ENCODE peak calls at places on chromosome 1, in eight cellular contexts. M is astrocyte of the cerebellum, K is endothelial cell of umbilical vein, D is ovary, Q is GM10248, S is heart left ventricle, C is lung, J is progenitor cell of endocrine pancreas. T is an unnamed sample.

GRCh38 chr1:48530727-48531351 is 58.8 kb upstream of the SPATA6 start:
- DNase-seq in Q (peak; percentile 56), M (peak; percentile 1), D (no peak), S (no peak), K (peak; percentile 29), J (peak; percentile 92), C (peak; percentile 61), T (peak; percentile 29)

GRCh38 chr1:236422517-236422876 is 28.4 kb downstream of the EDARADD start:
- DNase-seq in M (no peak), S (no peak), J (no peak), D (no peak), C (no peak), K (no peak), Q (no peak), T (no peak)

GRCh38 chr1:197955486-197956394 is 38.6 kb downstream of the LHX9 start:
- DNase-seq in D (no peak), Q (no peak), C (no peak), K (no peak), J (no peak), M (peak; percentile 45), S (no peak), T (no peak)

GRCh38 chr1:169121146-169121923 is 14.8 kb downstream of the ATP1B1 start:
- DNase-seq in M (no peak), S (no peak), D (no peak), K (no peak), C (no peak), J (no peak), Q (no peak), T (no peak)

GRCh38 chr1:236021424-236022135 is 43.3 kb downstream of the NID1 start:
- DNase-seq in D (peak; percentile 48), M (peak; percentile 78), J (no peak), Q (no peak), K (no peak), S (no peak), C (no peak), T (no peak)

GRCh38 chr1:62438163-62438562 is 1.3 kb downstream of the USP1 start:
- DNase-seq in C (no peak), Q (no peak), S (no peak), M (no peak), K (peak; percentile 35), J (no peak), D (no peak), T (no peak)

GRCh38 chr1:116722016-116722838 is 32.0 kb upstream of the CD2 start:
- DNase-seq in K (no peak), C (no peak), M (no peak), D (no peak), S (no peak), J (no peak), Q (no peak), T (no peak)

GRCh38 chr1:226731257-226731893 is 7.7 kb downstream of the ITPKB start:
- DNase-seq in C (no peak), Q (no peak), S (no peak), J (no peak), K (no peak), D (no peak), M (no peak), T (no peak)

GRCh38 chr1:165834881-165835280 is 7.5 kb downstream of the UCK2 start:
- DNase-seq in D (no peak), M (no peak), K (no peak), Q (no peak), J (no peak), S (no peak), C (no peak), T (no peak)

GRCh38 chr1:72063364-72063763 is 219.0 kb downstream of the NEGR1 start:
- DNase-seq in Q (no peak), J (no peak), C (no peak), S (no peak), K (no peak), D (no peak), M (no peak), T (no peak)

GRCh38 chr1:212749924-212750535 is 41.5 kb downstream of the NSL1 start:
- DNase-seq in M (peak; percentile 63), S (no peak), J (no peak), D (no peak), C (no peak), Q (peak; percentile 35), K (peak; percentile 67), T (peak; percentile 15)

GRCh38 chr1:44642925-44643324 is 31.4 kb downstream of the TMEM53 start:
- DNase-seq in D (no peak), C (no peak), K (no peak), M (no peak), J (no peak), Q (no peak), S (no peak), T (no peak)

DNA sequence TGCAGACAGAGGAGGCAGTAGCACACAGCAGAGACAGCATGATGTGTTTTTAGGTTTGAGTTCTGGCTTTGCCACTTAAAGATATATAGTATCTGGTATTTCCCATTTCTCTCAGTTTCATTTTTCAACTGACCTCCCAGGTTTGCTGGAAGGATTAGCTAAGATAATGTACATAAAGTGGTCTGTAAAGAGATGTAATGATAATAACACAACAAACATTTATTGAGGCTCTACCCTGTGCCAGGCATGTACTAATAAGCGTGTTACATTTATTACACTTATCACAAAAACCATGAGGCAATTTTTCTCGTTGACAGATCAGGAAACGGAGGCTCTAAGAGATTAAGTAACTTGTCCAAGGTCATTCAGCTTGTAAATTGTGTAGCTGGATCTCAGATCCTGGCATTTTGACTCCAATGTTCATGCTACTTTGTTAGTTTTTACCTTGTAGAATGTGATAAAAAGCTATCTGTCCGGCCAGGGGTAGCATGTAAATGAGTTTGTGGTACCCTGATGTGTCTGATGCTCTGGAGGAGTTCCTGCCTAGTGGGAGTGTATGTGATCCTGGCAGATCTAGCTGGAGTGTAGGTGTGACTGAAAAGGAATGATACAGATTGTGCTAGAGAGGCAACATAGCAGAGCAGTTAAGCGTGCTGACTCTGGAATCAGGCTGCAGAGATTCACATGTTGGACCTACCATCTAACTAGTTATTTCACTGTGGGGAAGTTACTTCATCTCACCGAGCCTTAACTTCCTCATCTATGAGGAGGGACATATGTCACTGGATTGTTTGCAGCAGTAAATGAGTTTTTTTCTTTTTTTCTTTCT is 146.6 kb downstream of the VPS13D start:
- DNase-seq in M (no peak), D (no peak), K (peak; percentile 85), J (no peak), C (no peak), Q (no peak), S (no peak), T (no peak)
- TF ChIP-seq CTCF in M (no peak), D (no peak), K (no peak), J (no peak), C (no peak), Q (no peak), S (no peak), T (no peak)

DNA sequence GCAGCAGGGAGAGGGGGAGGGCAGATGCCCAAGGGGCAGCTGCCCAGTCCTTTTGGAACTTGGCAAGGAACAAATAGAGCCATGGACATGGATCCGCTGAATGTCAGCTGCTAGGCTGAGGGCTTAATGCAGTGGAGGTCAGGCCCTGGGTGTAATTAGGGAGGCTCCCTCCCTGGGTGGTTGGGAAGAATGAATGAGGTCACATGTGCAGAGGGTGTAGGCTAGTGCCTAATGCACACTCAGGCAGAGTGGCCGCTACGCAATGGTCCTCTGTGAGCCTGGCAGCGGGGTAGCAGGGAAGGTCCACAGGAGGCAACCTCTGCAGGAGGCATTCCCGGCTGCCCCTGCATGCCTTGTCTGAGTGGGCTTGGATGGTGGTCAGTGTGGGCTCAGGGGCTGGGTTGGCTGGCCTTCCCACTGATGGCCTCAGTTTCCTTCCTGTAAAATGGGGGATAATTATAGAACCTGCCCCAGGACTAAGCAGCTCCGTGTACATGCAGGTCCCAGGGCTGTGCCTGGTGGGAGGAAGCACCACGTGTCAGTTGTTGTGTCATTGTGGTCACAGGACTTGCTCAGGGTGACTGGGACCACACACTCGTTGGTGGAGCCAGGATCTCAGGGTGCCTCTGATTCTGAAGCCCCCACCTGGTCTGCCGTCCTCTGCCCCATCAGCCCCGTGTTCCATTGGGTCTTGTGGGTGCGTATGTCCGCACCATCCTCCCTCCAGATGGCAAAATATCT is 81.6 kb upstream of the ACTL8 start:
- DNase-seq in S (no peak), Q (no peak), C (no peak), J (no peak), M (no peak), K (no peak), D (no peak), T (no peak)
- TF ChIP-seq CTCF in S (no peak), Q (no peak), C (no peak), J (no peak), M (no peak), K (no peak), D (no peak), T (no peak)

GRCh38 chr1:161039154-161039545 is 386 bp upstream of the TSTD1 start:
- DNase-seq in K (no peak), D (no peak), C (no peak), Q (no peak), M (no peak), J (no peak), S (no peak), T (no peak)

GRCh38 chr1:161039546-161039945 is 782 bp upstream of the TSTD1 start:
- DNase-seq in S (no peak), C (no peak), M (no peak), J (no peak), D (no peak), Q (no peak), K (no peak), T (no peak)

GRCh38 chr1:161033751-161034150 is 5.0 kb downstream of the TSTD1 start:
- DNase-seq in K (no peak), J (no peak), M (no peak), D (no peak), S (no peak), Q (no peak), C (no peak), T (peak; percentile 83)

GRCh38 chr1:161037661-161038522 is 872 bp downstream of the TSTD1 start:
- DNase-seq in S (no peak), J (no peak), Q (peak; percentile 37), K (no peak), C (peak; percentile 56), D (no peak), M (no peak), T (peak; percentile 42)

GRCh38 chr1:161038523-161039153 is at the start of gene TSTD1:
- DNase-seq in K (no peak), S (peak; percentile 58), C (peak; percentile 85), J (peak; percentile 44), M (no peak), D (peak; percentile 59), Q (peak; percentile 92), T (peak; percentile 71)
- TF ChIP-seq CTCF in K (no peak), S (no peak), C (no peak), J (peak; percentile 31), M (no peak), D (no peak), Q (no peak), T (no peak)

DNA sequence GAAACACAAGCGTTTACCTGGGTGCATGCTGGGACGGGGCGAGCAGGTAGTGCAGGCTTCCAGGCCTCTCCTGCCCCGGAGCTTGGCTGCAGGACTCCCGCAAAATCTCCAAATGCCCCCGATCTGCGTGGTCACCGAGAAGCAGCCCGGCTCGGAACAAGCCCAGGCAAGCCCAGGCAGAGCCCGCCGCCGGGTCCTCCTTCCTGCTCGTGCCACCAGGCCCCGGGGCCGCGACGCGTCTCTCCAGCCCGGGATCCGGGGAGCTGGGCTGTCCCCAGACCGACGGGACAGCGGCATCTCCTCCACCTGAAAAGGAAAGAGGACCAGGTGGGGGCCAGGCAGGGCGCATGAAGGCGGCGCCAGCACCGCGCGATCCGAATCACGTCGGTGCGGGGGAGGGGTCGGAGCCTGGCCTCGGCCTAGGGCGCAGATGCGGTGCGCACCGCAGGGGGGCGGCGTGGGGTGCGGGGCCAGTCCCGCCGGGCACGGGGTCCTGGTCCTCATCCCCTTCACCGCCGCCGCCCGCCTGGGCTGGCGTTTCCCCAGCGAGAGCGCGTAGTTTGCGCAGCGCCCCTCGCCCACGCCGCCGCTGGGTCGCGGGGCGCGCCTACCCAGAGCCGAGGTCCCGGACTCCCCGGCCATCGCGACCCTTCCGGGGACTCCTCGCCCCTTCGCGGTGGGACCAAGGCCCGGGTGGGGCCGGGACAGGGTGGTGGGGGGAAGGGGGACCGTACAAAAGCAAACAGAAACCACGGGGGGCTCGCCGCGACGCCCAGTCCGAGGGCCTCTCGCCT is 52.4 kb upstream of the H6PD start:
- DNase-seq in C (peak; percentile 36), S (peak; percentile 52), K (peak; percentile 64), M (no peak), D (peak; percentile 68), Q (peak; percentile 75), J (peak; percentile 32), T (no peak)
- TF ChIP-seq CTCF in C (no peak), S (no peak), K (peak; percentile 18), M (no peak), D (peak; percentile 59), Q (peak; percentile 33), J (peak; percentile 38), T (no peak)

T was measured in PC-9.